ENCODE peak calls at places on chromosomes 11 and 22, in four cellular contexts. Z is neuronal stem cell, A is mesenchymal stem cell, L is trophoblast cell. V is an unnamed sample.

GRCh38 chr11:65609711-65610110 is 4.3 kb downstream of the MAP3K11 start:
- DNase-seq in A (no peak), L (no peak), Z (no peak), V (no peak)

GRCh38 chr11:94997437-94997836 is 23.9 kb downstream of the KDM4D start:
- DNase-seq in L (no peak), A (no peak), Z (no peak), V (no peak)

GRCh38 chr11:64652586-64653387 is 61.8 kb downstream of the SLC22A12 start:
- DNase-seq in L (peak; percentile 78), A (peak; percentile 77), Z (peak; percentile 77), V (peak; percentile 92)

GRCh38 chr22:20456064-20456721 is 18.6 kb upstream of the SCARF2 start:
- DNase-seq in L (peak; percentile 70), Z (peak; percentile 71), A (peak; percentile 85), V (peak; percentile 89)

GRCh38 chr11:76083563-76084451 is 122.5 kb downstream of the WNT11 start:
- DNase-seq in L (peak; percentile 47), A (no peak), Z (no peak), V (no peak)

GRCh38 chr11:45078236-45079074 is 68.0 kb upstream of the PRDM11 start:
- DNase-seq in Z (no peak), L (no peak), A (peak; percentile 91), V (no peak)

GRCh38 chr11:115217726-115218311 is 286.4 kb downstream of the CADM1 start:
- DNase-seq in A (no peak), L (no peak), Z (no peak), V (no peak)

GRCh38 chr22:37745548-37746365 is 48.9 kb downstream of the TRIOBP start:
- DNase-seq in A (peak; percentile 90), L (peak; percentile 86), Z (peak; percentile 91), V (peak; percentile 90)

GRCh38 chr11:83437939-83438338 is 151.8 kb upstream of the CCDC90B start:
- DNase-seq in L (no peak), A (no peak), Z (no peak), V (no peak)

GRCh38 chr22:50473088-50473487 is 1.7 kb downstream of the SBF1 start:
- DNase-seq in L (no peak), Z (no peak), A (no peak), V (no peak)

GRCh38 chr11:11968511-11969280 is 39.7 kb downstream of the DKK3 start:
- DNase-seq in Z (no peak), L (no peak), A (no peak), V (no peak)

GRCh38 chr11:64581057-64581523 is 9.9 kb upstream of the SLC22A12 start:
- DNase-seq in Z (no peak), A (no peak), L (no peak), V (no peak)

GRCh38 chr11:19918302-19919049 is 205.8 kb downstream of the NAV2 start:
- DNase-seq in Z (no peak), L (no peak), A (no peak), V (no peak)

GRCh38 chr11:70675697-70676374 is 277.5 kb downstream of the CTTN start:
- DNase-seq in Z (no peak), L (no peak), A (peak; percentile 20), V (no peak)

GRCh38 chr11:86537541-86538222 is 134.7 kb downstream of the ME3 start:
- DNase-seq in Z (no peak), L (no peak), A (no peak), V (no peak)

GRCh38 chr11:130527648-130528300 is 79.3 kb downstream of the ADAMTS15 start:
- DNase-seq in L (no peak), Z (no peak), A (peak; percentile 70), V (no peak)

GRCh38 chr11:76466666-76467065 is 21.8 kb downstream of the EMSY start:
- DNase-seq in Z (no peak), A (no peak), L (no peak), V (no peak)

GRCh38 chr22:29580200-29580810 is 608 bp downstream of the NIPSNAP1 start:
- DNase-seq in L (no peak), Z (no peak), A (peak; percentile 10), V (peak; percentile 43)

GRCh38 chr11:79466411-79466810 is 25.6 kb upstream of the TENM4 start:
- DNase-seq in A (peak; percentile 41), Z (no peak), L (no peak), V (no peak)

GRCh38 chr11:27094062-27094587 is 53.5 kb downstream of the BBOX1 start:
- DNase-seq in Z (no peak), L (no peak), A (no peak), V (no peak)

GRCh38 chr11:94060401-94060800 is 39.2 kb downstream of the HEPHL1 start:
- DNase-seq in A (no peak), Z (no peak), L (peak; percentile 66), V (no peak)

GRCh38 chr11:66289548-66290331 is 797 bp upstream of the YIF1A start:
- DNase-seq in Z (peak; percentile 85), A (no peak), L (no peak), V (peak; percentile 93)

GRCh38 chr11:111344032-111344431 is 35.0 kb downstream of the POU2AF1 start:
- DNase-seq in A (peak; percentile 33), L (no peak), Z (no peak), V (no peak)
- H2BK12ac ChIP-seq in A (no peak overlapping the region), L (no peak overlapping the region), Z (no peak overlapping the region), V (no peak overlapping the region)

GRCh38 chr11:61889831-61890230 is 1.5 kb downstream of the FADS3 start:
- DNase-seq in A (no peak), Z (no peak), L (no peak), V (no peak)

GRCh38 chr11:61892085-61892370 is 683 bp upstream of the FADS3 start:
- DNase-seq in L (no peak), Z (no peak), A (no peak), V (no peak)

GRCh38 chr11:61893981-61894380 is 2.6 kb upstream of the FADS3 start:
- DNase-seq in A (peak; percentile 80), Z (no peak), L (no peak), V (no peak)

GRCh38 chr11:61890536-61891330 is 612 bp downstream of the FADS3 start:
- DNase-seq in Z (no peak), A (peak; percentile 90), L (peak; percentile 83), V (peak; percentile 61)

GRCh38 chr11:61891331-61892084 is at the start of gene FADS3:
- DNase-seq in Z (peak; percentile 83), A (peak; percentile 84), L (peak; percentile 93), V (peak; percentile 96)
- H4K8ac ChIP-seq in Z (peak within 1 kb of the TSS; percentile 52), A (peak within 1 kb of the TSS; percentile 49), L (peak within 1 kb of the TSS; percentile 74), V (no peak within 1 kb of the TSS)

GRCh38 chr22:46369716-46370583 is 34.4 kb downstream of the TRMU start:
- DNase-seq in A (no peak), L (no peak), Z (no peak), V (no peak)
- H2BK12ac ChIP-seq in A (no peak overlapping the region), L (no peak overlapping the region), Z (no peak overlapping the region), V (no peak overlapping the region)

DNA sequence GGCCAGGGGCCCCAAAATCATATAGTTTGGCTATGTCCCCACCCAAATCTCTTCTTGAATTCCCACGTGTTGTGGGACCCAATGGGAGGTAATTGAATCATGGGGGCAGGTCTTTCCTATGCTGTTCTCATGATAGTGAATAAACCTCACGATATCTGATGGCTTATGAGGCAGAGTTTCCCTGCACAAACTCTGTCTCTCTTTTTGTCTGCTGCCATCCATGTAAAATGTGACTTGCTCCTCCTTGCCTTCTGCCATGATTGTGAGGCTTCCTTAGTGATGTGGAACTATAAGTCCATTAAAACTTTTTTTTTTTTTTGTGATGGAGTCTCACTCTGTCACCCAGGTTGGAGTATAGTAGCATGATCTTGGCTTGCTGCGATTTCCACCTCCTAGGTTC is 14.4 kb downstream of the DIXDC1 start:
- DNase-seq in L (no peak), A (no peak), Z (no peak), V (no peak)
- H4K8ac ChIP-seq in L (no peak overlapping the region), A (no peak overlapping the region), Z (no peak overlapping the region), V (no peak overlapping the region)

DNA sequence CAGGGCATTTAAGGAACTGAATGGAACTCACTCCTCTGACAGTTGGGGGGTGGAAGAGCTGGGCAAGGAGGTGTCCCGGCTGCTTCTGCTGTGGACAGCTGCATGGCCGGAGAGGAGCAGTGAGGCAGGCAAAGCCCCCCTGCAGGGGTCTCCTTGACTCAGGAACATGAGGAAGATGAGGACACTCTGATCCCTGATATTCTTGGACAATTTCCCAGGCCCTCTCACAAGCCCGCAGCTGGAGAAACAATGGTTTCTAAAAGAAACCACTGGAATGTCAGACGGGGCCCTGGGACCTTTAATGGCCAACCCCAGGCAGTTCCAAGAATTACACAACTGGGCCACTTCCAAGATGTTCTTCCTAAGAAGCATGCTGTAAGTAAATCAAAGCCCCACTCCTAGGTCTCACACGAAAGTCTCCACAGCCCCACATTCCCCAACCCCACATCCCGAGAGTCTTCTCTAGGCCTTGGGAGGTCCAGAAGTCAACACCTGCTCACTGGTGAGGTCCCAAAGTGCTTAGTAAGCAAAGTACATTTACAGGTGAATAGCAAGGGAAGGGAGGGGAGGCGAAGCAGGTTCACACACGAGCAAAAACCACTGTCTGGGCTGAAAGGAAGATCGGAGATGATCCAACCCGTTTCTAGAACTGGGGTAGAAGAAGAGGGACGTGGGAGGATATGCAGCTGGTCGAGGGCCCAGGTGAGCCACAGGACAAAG is 1.0 kb upstream of the CCDC86 start:
- DNase-seq in A (peak; percentile 86), Z (no peak), L (no peak), V (no peak)
- H2BK12ac ChIP-seq in A (peak overlapping the region; percentile 15), Z (no peak overlapping the region), L (peak overlapping the region; percentile 29), V (no peak overlapping the region)

GRCh38 chr22:27244328-27244727 is 557.2 kb downstream of the MN1 start:
- DNase-seq in Z (no peak), A (no peak), L (no peak), V (no peak)

GRCh38 chr22:27242111-27242436 is 559.5 kb downstream of the MN1 start:
- DNase-seq in Z (no peak), A (no peak), L (no peak), V (no peak)

GRCh38 chr22:27241430-27242110 is 560.0 kb downstream of the MN1 start:
- DNase-seq in Z (no peak), L (no peak), A (peak; percentile 43), V (no peak)

GRCh38 chr22:27242917-27243589 is 558.5 kb downstream of the MN1 start:
- DNase-seq in A (no peak), Z (no peak), L (no peak), V (no peak)

DNA sequence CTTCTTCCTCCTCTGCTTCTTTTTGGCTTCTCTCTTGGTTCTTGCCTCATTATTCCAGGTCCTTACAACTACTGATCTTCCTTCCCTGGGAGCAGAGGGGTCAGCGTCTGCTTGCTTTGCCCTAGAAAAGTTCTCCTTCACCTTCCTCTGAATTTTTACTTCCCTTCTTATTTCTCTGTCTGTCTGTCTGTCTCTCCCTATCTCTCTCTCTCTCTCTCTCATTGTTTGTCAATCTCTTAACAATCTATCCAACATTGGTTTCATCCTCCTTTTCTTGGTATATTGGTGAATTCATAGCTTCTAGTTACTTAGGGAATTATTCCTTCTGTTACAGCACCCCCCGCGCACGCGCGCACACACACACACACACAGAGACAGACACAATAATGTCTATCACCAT is 559.1 kb downstream of the MN1 start:
- DNase-seq in A (no peak), L (no peak), Z (no peak), V (no peak)
- H4K8ac ChIP-seq in A (peak overlapping the region; percentile 31), L (no peak overlapping the region), Z (no peak overlapping the region), V (no peak overlapping the region)

DNA sequence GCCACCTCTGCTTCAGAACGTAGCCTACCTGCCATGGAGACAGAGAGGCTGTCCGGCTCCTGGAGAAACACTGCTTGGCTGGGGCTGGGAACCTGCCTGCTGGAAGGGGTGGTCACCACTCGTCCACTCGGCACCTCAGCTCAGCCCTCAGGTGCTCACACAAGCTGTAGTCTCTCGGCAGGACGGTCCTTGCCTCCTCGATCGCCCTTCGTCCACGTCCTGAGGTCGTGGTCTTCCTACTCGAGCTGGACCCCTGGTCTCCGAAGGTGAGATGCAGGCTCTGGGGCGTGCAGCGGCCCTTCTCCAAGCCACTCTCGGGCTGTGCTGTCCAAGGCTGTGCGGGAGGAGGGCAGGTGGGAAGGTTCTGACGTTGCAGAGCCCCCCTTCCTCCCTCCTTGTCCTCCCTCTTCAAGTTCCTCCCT is at the start of gene TBX10:
- DNase-seq in A (no peak), Z (no peak), L (no peak), V (peak; percentile 28)
- H2BK12ac ChIP-seq in A (no peak within 1 kb of the TSS), Z (peak within 1 kb of the TSS; percentile 75), L (no peak within 1 kb of the TSS), V (no peak within 1 kb of the TSS)